ENCODE peak calls at places on chromosomes 2 and 18, in four cellular contexts. One of them, this sample, is unnamed.

GRCh38 chr2:218367415-218368149 is 10.9 kb downstream of the CATIP start:
- DNase-seq in kidney: peak; percentile 97
- DNase-seq in DND-41: no peak
- DNase-seq in K562: peak; percentile 92
- DNase-seq in this sample: peak; percentile 94

GRCh38 chr2:20522311-20522710 is 75.4 kb downstream of the RHOB start:
- DNase-seq in kidney: no peak
- DNase-seq in DND-41: no peak
- DNase-seq in K562: no peak
- DNase-seq in this sample: no peak

GRCh38 chr2:198930170-198930569 is 527.6 kb downstream of the SATB2 start:
- DNase-seq in kidney: no peak
- DNase-seq in DND-41: no peak
- DNase-seq in K562: no peak
- DNase-seq in this sample: peak; percentile 73

GRCh38 chr2:12059616-12060441 is 313.4 kb downstream of the LPIN1 start:
- DNase-seq in kidney: no peak
- DNase-seq in DND-41: no peak
- DNase-seq in K562: no peak
- DNase-seq in this sample: no peak

GRCh38 chr2:210392469-210392881 is 77.5 kb upstream of the MYL1 start:
- DNase-seq in kidney: no peak
- DNase-seq in DND-41: no peak
- DNase-seq in K562: no peak
- DNase-seq in this sample: no peak

GRCh38 chr2:203688798-203689197 is 17.6 kb upstream of the CD28 start:
- DNase-seq in kidney: peak; percentile 78
- DNase-seq in DND-41: no peak
- DNase-seq in K562: no peak
- DNase-seq in this sample: peak; percentile 58

GRCh38 chr2:108377815-108378630 is at the start of gene SULT1C4:
- DNase-seq in kidney: peak; percentile 87
- DNase-seq in DND-41: no peak
- DNase-seq in K562: no peak
- DNase-seq in this sample: peak; percentile 72

GRCh38 chr2:44479127-44479887 is 117.6 kb downstream of the CAMKMT start:
- DNase-seq in kidney: no peak
- DNase-seq in DND-41: peak; percentile 68
- DNase-seq in K562: peak; percentile 67
- DNase-seq in this sample: peak; percentile 67

GRCh38 chr2:222303045-222303827 is 4.4 kb upstream of the PAX3 start:
- DNase-seq in kidney: no peak
- DNase-seq in DND-41: no peak
- DNase-seq in K562: no peak
- DNase-seq in this sample: no peak

GRCh38 chr2:215410932-215411285 is 25.0 kb downstream of the FN1 start:
- DNase-seq in kidney: no peak
- DNase-seq in DND-41: no peak
- DNase-seq in K562: no peak
- DNase-seq in this sample: no peak

GRCh38 chr2:181371195-181371594 is 86.0 kb upstream of the ITGA4 start:
- DNase-seq in kidney: no peak
- DNase-seq in DND-41: peak; percentile 34
- DNase-seq in K562: no peak
- DNase-seq in this sample: no peak

GRCh38 chr18:24704921-24705620 is 244.6 kb downstream of the HRH4 start:
- DNase-seq in kidney: no peak
- DNase-seq in DND-41: no peak
- DNase-seq in K562: no peak
- DNase-seq in this sample: no peak

GRCh38 chr18:10036479-10036878 is 122.7 kb downstream of the VAPA start:
- DNase-seq in kidney: no peak
- DNase-seq in DND-41: no peak
- DNase-seq in K562: no peak
- DNase-seq in this sample: peak; percentile 15

GRCh38 chr18:11520536-11520935 is 88.9 kb upstream of the SLC35G4 start:
- DNase-seq in kidney: no peak
- DNase-seq in DND-41: no peak
- DNase-seq in K562: no peak
- DNase-seq in this sample: no peak

GRCh38 chr2:128305555-128306080 is 13.1 kb downstream of the HS6ST1 start:
- DNase-seq in kidney: peak; percentile 75
- DNase-seq in DND-41: peak; percentile 44
- DNase-seq in K562: peak; percentile 42
- DNase-seq in this sample: no peak

GRCh38 chr2:215003001-215003400 is 135.4 kb downstream of the ABCA12 start:
- DNase-seq in kidney: no peak
- DNase-seq in DND-41: no peak
- DNase-seq in K562: no peak
- DNase-seq in this sample: no peak

GRCh38 chr2:155190342-155190741 is 491.8 kb downstream of the KCNJ3 start:
- DNase-seq in kidney: no peak
- DNase-seq in DND-41: no peak
- DNase-seq in K562: no peak
- DNase-seq in this sample: no peak

GRCh38 chr18:46156124-46156745 is 52.0 kb downstream of the HAUS1 start:
- DNase-seq in kidney: no peak
- DNase-seq in DND-41: peak; percentile 55
- DNase-seq in K562: no peak
- DNase-seq in this sample: no peak

GRCh38 chr2:7007846-7008741 is 90.9 kb downstream of the RNF144A start:
- DNase-seq in kidney: peak; percentile 96
- DNase-seq in DND-41: peak; percentile 29
- DNase-seq in K562: peak; percentile 85
- DNase-seq in this sample: peak; percentile 59

GRCh38 chr2:6999161-6999877 is 82.1 kb downstream of the RNF144A start:
- DNase-seq in kidney: no peak
- DNase-seq in DND-41: no peak
- DNase-seq in K562: no peak
- DNase-seq in this sample: no peak

GRCh38 chr2:7004641-7005040 is 87.4 kb downstream of the RNF144A start:
- DNase-seq in kidney: no peak
- DNase-seq in DND-41: no peak
- DNase-seq in K562: no peak
- DNase-seq in this sample: no peak

GRCh38 chr2:7007488-7007845 is 90.3 kb downstream of the RNF144A start:
- DNase-seq in kidney: no peak
- DNase-seq in DND-41: no peak
- DNase-seq in K562: no peak
- DNase-seq in this sample: no peak

GRCh38 chr2:7003895-7004294 is 86.7 kb downstream of the RNF144A start:
- DNase-seq in kidney: no peak
- DNase-seq in DND-41: no peak
- DNase-seq in K562: no peak
- DNase-seq in this sample: no peak
- TF ChIP-seq CTCF in kidney: no peak
- TF ChIP-seq CTCF in DND-41: no peak
- TF ChIP-seq CTCF in K562: no peak
- TF ChIP-seq CTCF in this sample: no peak

GRCh38 chr2:30034052-30034775 is 112.6 kb upstream of the YPEL5 start:
- DNase-seq in kidney: no peak
- DNase-seq in DND-41: no peak
- DNase-seq in K562: no peak
- DNase-seq in this sample: no peak

GRCh38 chr2:30026091-30027055 is 105.0 kb upstream of the ALK start:
- DNase-seq in kidney: peak; percentile 77
- DNase-seq in DND-41: peak; percentile 11
- DNase-seq in K562: peak; percentile 60
- DNase-seq in this sample: peak; percentile 88

GRCh38 chr2:30029804-30030203 is 108.4 kb upstream of the ALK start:
- DNase-seq in kidney: no peak
- DNase-seq in DND-41: no peak
- DNase-seq in K562: no peak
- DNase-seq in this sample: no peak

GRCh38 chr2:30031184-30031583 is 109.8 kb upstream of the ALK start:
- DNase-seq in kidney: no peak
- DNase-seq in DND-41: no peak
- DNase-seq in K562: no peak
- DNase-seq in this sample: peak; percentile 68

DNA sequence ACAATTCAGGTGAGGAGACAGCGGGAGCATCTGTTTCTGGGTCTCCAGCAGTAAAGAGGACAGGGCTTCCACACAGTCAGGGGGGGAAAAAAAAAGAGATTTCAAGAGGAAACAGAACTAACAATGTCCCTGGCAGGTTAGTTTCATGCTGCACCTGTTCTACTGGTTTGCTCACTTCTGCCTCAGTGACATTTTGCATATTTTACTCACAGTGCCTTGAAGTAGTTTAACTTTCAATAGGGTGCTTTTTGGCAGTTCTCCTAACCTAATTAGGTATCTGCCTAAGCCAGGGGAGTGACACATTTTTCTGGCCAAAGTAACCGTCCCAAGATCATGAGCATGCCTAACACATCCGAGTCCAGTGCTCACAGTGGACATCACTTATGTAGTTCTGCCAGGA is 109.0 kb upstream of the ALK start:
- DNase-seq in kidney: no peak
- DNase-seq in DND-41: no peak
- DNase-seq in K562: no peak
- DNase-seq in this sample: no peak
- H3K9ac ChIP-seq in kidney: no peak overlapping the region
- H3K9ac ChIP-seq in DND-41: no peak overlapping the region
- H3K9ac ChIP-seq in K562: no peak overlapping the region
- H3K9ac ChIP-seq in this sample: no peak overlapping the region

GRCh38 chr2:149559341-149560068 is 28.1 kb downstream of the MMADHC start:
- DNase-seq in kidney: no peak
- DNase-seq in DND-41: no peak
- DNase-seq in K562: no peak
- DNase-seq in this sample: peak; percentile 46

GRCh38 chr2:149552226-149552625 is 35.3 kb downstream of the MMADHC start:
- DNase-seq in kidney: no peak
- DNase-seq in DND-41: no peak
- DNase-seq in K562: no peak
- DNase-seq in this sample: no peak

GRCh38 chr2:149552830-149553229 is 34.7 kb downstream of the MMADHC start:
- DNase-seq in kidney: no peak
- DNase-seq in DND-41: no peak
- DNase-seq in K562: no peak
- DNase-seq in this sample: no peak

GRCh38 chr2:149561309-149561926 is 26.2 kb downstream of the MMADHC start:
- DNase-seq in kidney: no peak
- DNase-seq in DND-41: no peak
- DNase-seq in K562: peak; percentile 45
- DNase-seq in this sample: no peak

DNA sequence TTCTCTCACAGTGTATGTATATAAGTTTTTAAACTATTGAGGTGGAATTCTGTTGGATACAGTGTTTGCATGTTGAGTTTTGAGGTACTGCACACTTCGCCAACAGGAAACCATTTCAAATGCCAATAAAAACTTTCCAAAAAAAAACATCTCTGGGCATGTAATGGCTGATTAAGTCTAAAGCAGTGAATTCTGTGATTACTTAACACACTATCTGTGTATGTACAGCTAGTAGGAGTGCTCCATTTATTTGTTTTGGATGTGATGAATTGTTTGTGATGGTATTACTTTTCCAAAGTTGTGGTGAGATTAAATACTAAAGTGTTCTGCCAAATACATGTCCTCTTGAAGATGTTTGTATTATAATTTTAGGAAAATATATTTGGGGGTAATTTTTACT is 31.1 kb downstream of the MMADHC start:
- DNase-seq in kidney: no peak
- DNase-seq in DND-41: no peak
- DNase-seq in K562: no peak
- DNase-seq in this sample: no peak
- H3K36me3 ChIP-seq in kidney: no peaks in the 10 kb centered on the region
- H3K36me3 ChIP-seq in DND-41: no peaks in the 10 kb centered on the region
- H3K36me3 ChIP-seq in K562: no peaks in the 10 kb centered on the region
- H3K36me3 ChIP-seq in this sample: no peaks in the 10 kb centered on the region

DNA sequence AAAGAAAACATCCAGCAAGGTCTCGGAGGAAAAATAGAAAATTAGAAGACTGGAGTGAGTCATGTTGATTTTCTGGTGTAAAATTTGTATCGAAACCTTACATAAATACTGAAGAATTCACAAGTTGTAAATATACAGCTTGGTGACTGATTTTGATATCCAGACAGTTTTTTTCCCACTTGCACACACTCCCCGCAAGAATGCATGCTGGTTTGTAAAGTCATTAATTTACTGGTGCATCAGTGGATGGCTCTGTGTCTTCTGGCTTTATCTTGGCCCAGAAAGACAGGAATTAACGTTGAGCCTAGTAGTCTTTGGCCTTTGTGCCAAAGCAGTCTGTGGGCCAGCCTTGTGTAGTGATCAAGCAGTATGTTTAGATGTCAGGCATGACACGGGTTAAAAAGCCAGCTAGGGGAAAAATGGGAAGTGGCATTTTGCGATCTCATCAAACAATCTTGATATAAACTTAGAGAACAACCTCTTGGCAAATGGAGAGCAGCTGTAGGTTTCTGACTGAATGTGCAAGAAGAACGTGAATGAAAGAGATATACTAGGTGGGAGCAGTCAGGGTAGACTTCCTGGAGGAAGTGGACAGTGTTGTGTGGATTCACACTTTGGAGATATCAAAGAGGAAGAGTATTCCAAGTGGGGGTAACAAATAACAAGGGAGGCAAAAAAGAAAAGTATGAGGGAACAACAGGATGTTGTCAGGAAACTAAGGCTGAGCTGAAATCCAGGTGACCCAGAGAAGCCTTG is 22.7 kb upstream of the CASP8 start:
- DNase-seq in kidney: no peak
- DNase-seq in DND-41: no peak
- DNase-seq in K562: no peak
- DNase-seq in this sample: no peak
- TF ChIP-seq CTCF in kidney: no peak
- TF ChIP-seq CTCF in DND-41: no peak
- TF ChIP-seq CTCF in K562: no peak
- TF ChIP-seq CTCF in this sample: no peak

DNA sequence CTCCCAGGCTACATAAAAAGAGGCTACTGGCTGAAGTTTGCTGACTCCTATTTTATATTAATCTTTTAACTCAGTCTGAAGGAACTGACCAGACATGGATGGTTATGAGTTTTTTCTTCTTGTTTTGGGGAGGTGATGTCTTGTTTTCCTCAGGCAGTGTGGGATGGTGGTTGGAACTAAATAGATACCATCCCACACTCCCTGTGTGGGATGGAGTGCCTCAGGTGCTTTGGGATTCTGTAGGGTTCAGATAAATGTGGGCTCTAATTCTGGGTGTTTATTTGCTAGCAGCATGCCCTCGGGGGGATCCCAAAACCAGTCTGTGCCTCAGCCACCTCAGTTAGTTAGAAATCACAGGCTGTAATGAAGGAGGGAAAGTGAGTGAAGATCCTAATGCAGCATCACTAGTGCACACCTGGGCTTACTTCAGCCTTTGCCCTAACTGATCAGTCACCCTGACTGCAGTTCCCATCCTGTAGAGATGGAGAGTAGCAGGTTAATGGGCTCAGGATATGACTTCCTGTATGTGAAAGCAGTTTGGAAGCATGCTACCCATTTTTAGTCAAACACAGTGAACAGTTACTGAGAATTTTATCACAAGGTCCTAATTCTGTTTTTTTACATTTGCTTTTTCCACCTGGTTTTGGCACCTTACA is 132.2 kb downstream of the SPTBN1 start:
- DNase-seq in kidney: no peak
- DNase-seq in DND-41: no peak
- DNase-seq in K562: no peak
- DNase-seq in this sample: no peak
- H3K9ac ChIP-seq in kidney: no peak overlapping the region
- H3K9ac ChIP-seq in DND-41: no peak overlapping the region
- H3K9ac ChIP-seq in K562: no peak overlapping the region
- H3K9ac ChIP-seq in this sample: no peak overlapping the region

GRCh38 chr2:31877008-31877407 is 133.8 kb downstream of the MEMO1 start:
- DNase-seq in kidney: no peak
- DNase-seq in DND-41: no peak
- DNase-seq in K562: no peak
- DNase-seq in this sample: no peak
- H3K36me3 ChIP-seq in kidney: no peaks in the 10 kb centered on the region
- H3K36me3 ChIP-seq in DND-41: peaks cover 9% of the 10 kb centered on the region
- H3K36me3 ChIP-seq in K562: peaks cover 16% of the 10 kb centered on the region
- H3K36me3 ChIP-seq in this sample: peaks cover 10% of the 10 kb centered on the region

This sample was measured in endodermal cell.